ENCODE peak calls at places on chromosomes 3 and 15, in eight cellular contexts. Y is GM12865, T is GM06990, S is cardiac muscle cell, A is GM23248, E is kidney epithelial cell, C is adipocyte, U is ovary. Q is an unnamed sample.

GRCh38 chr3:55964491-55964980 is 477.4 kb upstream of the WNT5A start:
- DNase-seq in U (no peak), C (no peak), A (no peak), S (no peak), E (no peak), Y (no peak), T (no peak), Q (no peak)

GRCh38 chr15:44726136-44726535 is 10.2 kb upstream of the TRIM69 start:
- DNase-seq in C (no peak), T (no peak), U (no peak), S (no peak), E (no peak), A (peak; percentile 58), Y (peak; percentile 84), Q (peak; percentile 24)

GRCh38 chr3:143686638-143687197 is 161.6 kb downstream of the SLC9A9 start:
- DNase-seq in T (no peak), A (no peak), U (no peak), E (no peak), C (no peak), S (peak; percentile 10), Y (no peak), Q (no peak)

GRCh38 chr3:16239776-16240175 is 25.0 kb downstream of the DPH3 start:
- DNase-seq in S (no peak), C (peak; percentile 36), E (no peak), T (no peak), U (no peak), Y (no peak), A (no peak), Q (peak; percentile 74)

GRCh38 chr3:135239485-135239884 is 444.4 kb downstream of the EPHB1 start:
- DNase-seq in S (no peak), C (no peak), U (no peak), A (peak; percentile 2), Y (no peak), E (no peak), T (no peak), Q (no peak)

GRCh38 chr3:185215873-185216586 is 37.8 kb downstream of the EHHADH start:
- DNase-seq in S (peak; percentile 21), T (no peak), U (no peak), Y (peak; percentile 44), C (peak; percentile 61), E (no peak), A (peak; percentile 50), Q (peak; percentile 45)

GRCh38 chr15:79283252-79284048 is 928 bp downstream of the ANKRD34C start:
- DNase-seq in C (peak; percentile 66), E (no peak), S (peak; percentile 92), A (peak; percentile 57), Y (peak; percentile 14), U (no peak), T (peak; percentile 18), Q (peak; percentile 30)

GRCh38 chr15:101514318-101514717 is 24.8 kb upstream of the PCSK6 start:
- DNase-seq in Y (no peak), U (no peak), A (no peak), E (no peak), T (no peak), C (no peak), S (no peak), Q (no peak)

GRCh38 chr3:45153658-45154437 is 7.7 kb upstream of the CDCP1 start:
- DNase-seq in C (peak; percentile 38), E (no peak), U (no peak), Y (no peak), S (no peak), T (no peak), A (peak; percentile 73), Q (peak; percentile 73)

GRCh38 chr15:78071378-78071777 is 6.1 kb downstream of the TBC1D2B start:
- DNase-seq in T (no peak), U (no peak), E (no peak), Y (no peak), C (no peak), S (no peak), A (no peak), Q (no peak)

GRCh38 chr3:125207507-125207906 is 5.0 kb downstream of the SLC12A8 start:
- DNase-seq in S (no peak), U (no peak), Y (no peak), C (no peak), E (no peak), A (no peak), T (no peak), Q (no peak)

GRCh38 chr3:192929755-192930491 is 12.3 kb upstream of the MB21D2 start:
- DNase-seq in S (no peak), U (no peak), T (no peak), E (no peak), C (no peak), Y (no peak), A (no peak), Q (peak; percentile 10)

GRCh38 chr3:132211896-132212295 is 105.3 kb upstream of the ACP3 start:
- DNase-seq in S (no peak), Y (no peak), C (no peak), E (no peak), U (no peak), T (no peak), A (no peak), Q (no peak)

GRCh38 chr15:68337826-68338225 is 60.3 kb downstream of the FEM1B start:
- DNase-seq in Y (no peak), S (no peak), E (peak; percentile 55), A (peak; percentile 41), U (no peak), C (no peak), T (no peak), Q (peak; percentile 13)

GRCh38 chr3:37668431-37668830 is 193.2 kb upstream of the CTDSPL start:
- DNase-seq in E (no peak), Y (no peak), U (peak; percentile 47), T (no peak), S (no peak), C (no peak), A (peak; percentile 8), Q (peak; percentile 43)

GRCh38 chr3:63762180-63762579 is 56.9 kb upstream of the C3orf49 start:
- DNase-seq in U (no peak), T (no peak), Y (no peak), C (peak; percentile 87), S (no peak), E (no peak), A (peak; percentile 71), Q (peak; percentile 80)

GRCh38 chr3:12155833-12156232 is 2.9 kb downstream of the TIMP4 start:
- DNase-seq in S (peak; percentile 50), U (no peak), C (peak; percentile 71), T (no peak), E (peak; percentile 77), Y (no peak), A (peak; percentile 89), Q (peak; percentile 84)

GRCh38 chr15:39582286-39582976 is 1.6 kb downstream of the THBS1 start:
- DNase-seq in C (peak; percentile 57), S (no peak), U (peak; percentile 70), A (peak; percentile 91), T (no peak), E (no peak), Y (no peak), Q (peak; percentile 47)

GRCh38 chr3:71771884-71772283 is 13.1 kb downstream of the PROK2 start:
- DNase-seq in S (no peak), E (no peak), U (no peak), Y (no peak), C (no peak), T (no peak), A (no peak), Q (no peak)
- H3K4me3 ChIP-seq in S (no peak overlapping the region), E (no peak overlapping the region), U (no peak overlapping the region), Y (no peak overlapping the region), C (no peak overlapping the region), T (no peak overlapping the region), A (no peak overlapping the region), Q (no peak overlapping the region)

DNA sequence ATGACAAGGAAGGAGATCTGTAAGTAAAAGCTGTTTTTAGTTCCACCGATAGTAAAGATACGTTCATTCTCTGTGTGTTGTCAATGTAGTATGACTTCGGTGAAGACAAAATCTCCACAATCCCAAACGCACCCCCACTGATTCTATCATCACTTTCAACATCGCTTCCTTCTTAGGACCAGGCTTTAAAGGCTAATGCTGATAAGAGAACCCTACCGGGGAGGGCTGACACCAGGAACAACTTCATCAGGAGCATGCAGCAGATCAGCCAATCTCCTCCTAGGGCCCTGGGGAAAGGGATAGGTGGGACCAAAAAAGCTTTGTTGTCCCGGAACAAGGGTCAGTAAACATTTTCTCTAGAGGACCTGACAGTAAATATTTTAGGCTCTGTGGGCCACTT is 334.1 kb downstream of the VPS13C start:
- DNase-seq in E (no peak), Y (no peak), U (no peak), S (no peak), A (no peak), T (no peak), C (no peak), Q (no peak)
- H3K4me3 ChIP-seq in E (no peak overlapping the region), Y (no peak overlapping the region), U (no peak overlapping the region), S (no peak overlapping the region), A (no peak overlapping the region), T (no peak overlapping the region), C (no peak overlapping the region), Q (no peak overlapping the region)

DNA sequence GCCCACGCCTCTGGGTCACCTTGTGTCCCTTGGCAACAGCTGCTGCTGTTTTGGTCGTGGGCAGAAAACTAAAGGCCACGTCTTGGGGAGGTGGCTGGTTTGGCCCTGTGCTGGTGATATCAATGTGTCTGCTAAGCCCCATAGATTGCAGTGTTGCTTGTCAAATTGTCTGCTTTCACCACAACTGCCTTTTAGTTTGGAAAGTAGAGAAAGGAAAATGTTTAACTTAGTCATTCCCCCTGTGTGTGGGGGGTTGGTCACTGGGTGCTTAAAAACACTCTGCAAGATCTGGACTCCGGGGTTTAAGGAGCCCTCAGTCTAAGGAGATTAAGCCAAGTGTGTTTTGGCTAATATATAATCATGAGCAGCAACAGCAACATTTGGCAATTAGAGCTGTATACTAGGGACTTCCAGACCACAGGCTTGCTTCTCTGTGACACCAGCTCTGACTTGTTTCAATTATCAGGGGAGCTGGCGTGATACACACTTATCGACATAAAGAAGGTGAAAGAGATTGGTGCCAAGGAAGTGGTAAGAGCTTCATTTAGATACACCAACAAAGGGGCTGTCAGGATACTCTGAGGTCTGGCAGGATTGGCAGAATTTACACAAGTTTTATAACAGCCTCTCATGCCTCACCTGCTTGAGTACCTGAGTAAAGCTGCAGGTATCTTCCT is 3.5 kb downstream of the SMAD3 start:
- DNase-seq in A (peak; percentile 66), U (no peak), C (peak; percentile 39), S (no peak), Y (peak; percentile 18), E (no peak), T (no peak), Q (peak; percentile 76)
- H3K4me3 ChIP-seq in A (peak overlapping the region; percentile 95), U (peak overlapping the region; percentile 76), C (peak overlapping the region; percentile 93), S (peak overlapping the region; percentile 66), Y (no peak overlapping the region), E (peak overlapping the region; percentile 5), T (peak overlapping the region; percentile 89), Q (peak overlapping the region; percentile 96)

DNA sequence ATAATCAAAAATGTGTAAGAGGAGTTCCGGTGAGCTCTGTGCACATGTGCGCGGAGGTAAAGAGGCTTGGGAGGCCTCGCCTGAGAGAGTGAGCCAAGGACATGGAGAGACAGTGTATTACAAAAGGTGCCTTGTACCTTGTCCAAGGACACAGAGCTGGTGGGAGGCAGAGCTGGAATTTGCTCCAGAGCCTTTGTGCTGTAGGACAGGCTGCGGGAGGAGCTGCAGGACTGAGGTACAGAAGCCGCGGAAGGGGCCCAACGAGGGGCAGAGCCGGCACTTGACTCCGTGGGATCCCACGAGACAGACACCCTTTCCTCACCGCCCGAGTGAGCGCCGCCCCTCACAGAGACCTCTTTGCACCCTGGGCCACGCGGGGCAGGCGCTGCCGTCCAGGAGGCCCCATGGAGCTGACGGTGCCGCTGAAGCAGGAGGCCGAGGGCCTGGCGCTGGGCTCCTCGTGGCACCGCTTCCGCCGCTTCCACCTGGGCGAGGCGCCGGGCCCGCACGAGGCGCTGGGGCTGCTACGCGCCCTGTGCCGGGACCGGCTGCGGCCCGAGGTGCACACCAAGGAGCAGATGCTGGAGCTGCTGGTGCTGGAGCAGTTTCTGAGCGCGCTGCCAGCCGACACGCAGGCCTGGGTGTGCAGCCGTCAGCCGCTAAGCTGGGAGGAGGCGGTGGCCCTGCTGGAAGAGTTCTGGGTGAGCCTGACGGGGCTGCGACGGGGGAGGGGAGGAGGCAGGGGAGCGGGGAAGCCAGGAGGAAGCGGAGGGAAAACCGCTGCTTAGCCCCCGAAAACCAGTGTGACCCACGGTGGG is 68.7 kb downstream of the SLTM start:
- DNase-seq in S (peak; percentile 13), C (no peak), T (peak; percentile 24), Y (no peak), U (peak; percentile 59), E (no peak), A (peak; percentile 56), Q (peak; percentile 25)
- H3K4me3 ChIP-seq in S (no peak overlapping the region), C (peak overlapping the region; percentile 72), T (no peak overlapping the region), Y (no peak overlapping the region), U (peak overlapping the region; percentile 44), E (no peak overlapping the region), A (peak overlapping the region; percentile 41), Q (peak overlapping the region; percentile 48)